ENCODE peak calls at places on chromosomes 1 and 21, in five cellular contexts. V is HTR-8/SVneo, Y is IMR-90, U is LoVo, D is ecto neural progenitor cell. Z is an unnamed sample.
A peak's percentile ranks its signal among the peaks of the same experiment; 100 is the strongest.

GRCh38 chr1:188281927-188282326 is 1453.2 kb downstream of the PLA2G4A start:
- DNase-seq in V (no peak), Y (peak; percentile 41), U (no peak), D (no peak), Z (no peak)

GRCh38 chr1:58763214-58763613 is 20.6 kb downstream of the JUN start:
- DNase-seq in V (no peak), Y (peak; percentile 87), U (peak; percentile 34), D (no peak), Z (no peak)

GRCh38 chr1:1755852-1756251 is 22.4 kb downstream of the NADK start:
- DNase-seq in V (no peak), Y (no peak), U (no peak), D (no peak), Z (no peak)

GRCh38 chr1:167447521-167448136 is 70.7 kb downstream of the CD247 start:
- DNase-seq in V (no peak), Y (no peak), U (peak; percentile 88), D (no peak), Z (no peak)

GRCh38 chr1:58858344-58858673 is 74.5 kb upstream of the JUN start:
- DNase-seq in V (no peak), Y (peak; percentile 60), U (no peak), D (no peak), Z (no peak)

GRCh38 chr1:119006406-119007279 is 18.5 kb upstream of the TBX15 start:
- DNase-seq in V (no peak), Y (no peak), U (no peak), D (peak; percentile 47), Z (no peak)

GRCh38 chr1:192633533-192634258 is 2.3 kb upstream of the RGS13 start:
- DNase-seq in V (no peak), Y (peak; percentile 47), U (no peak), D (no peak), Z (no peak)

GRCh38 chr1:94803517-94804441 is 16.4 kb upstream of the SLC44A3 start:
- DNase-seq in V (no peak), Y (peak; percentile 57), U (no peak), D (no peak), Z (no peak)

GRCh38 chr21:42864812-42865211 is 14.5 kb downstream of the WDR4 start:
- DNase-seq in V (no peak), Y (no peak), U (no peak), D (no peak), Z (no peak)

GRCh38 chr1:84944767-84945486 is 51.9 kb upstream of the LPAR3 start:
- DNase-seq in V (peak; percentile 59), Y (peak; percentile 93), U (peak; percentile 91), D (peak; percentile 63), Z (peak; percentile 88)

GRCh38 chr1:209831615-209832014 is 3.8 kb downstream of the UTP25 start:
- DNase-seq in V (no peak), Y (peak; percentile 60), U (no peak), D (no peak), Z (no peak)

GRCh38 chr1:6185151-6185550 is 5.0 kb upstream of the CHD5 start:
- DNase-seq in V (no peak), Y (peak; percentile 82), U (no peak), D (no peak), Z (no peak)

GRCh38 chr1:201418461-201418860 is 3.1 kb downstream of the TNNI1 start:
- DNase-seq in V (no peak), Y (no peak), U (no peak), D (no peak), Z (no peak)

GRCh38 chr1:43241352-43241953 is 28.3 kb upstream of the TMEM125 start:
- DNase-seq in V (peak; percentile 20), Y (peak; percentile 54), U (peak; percentile 41), D (peak; percentile 11), Z (no peak)

GRCh38 chr1:41581216-41582003 is 96.9 kb upstream of the EDN2 start:
- DNase-seq in V (no peak), Y (no peak), U (no peak), D (no peak), Z (no peak)

GRCh38 chr1:208243522-208243850 is 698 bp downstream of the PLXNA2 start:
- DNase-seq in V (no peak), Y (no peak), U (no peak), D (no peak), Z (no peak)

GRCh38 chr21:46393941-46394818 is 64.5 kb upstream of the DIP2A start:
- DNase-seq in V (no peak), Y (no peak), U (no peak), D (no peak), Z (no peak)

GRCh38 chr1:150925080-150925479 is 1.1 kb upstream of the SETDB1 start:
- DNase-seq in V (no peak), Y (no peak), U (no peak), D (no peak), Z (no peak)

GRCh38 chr21:34223376-34223775 is 140.4 kb upstream of the KCNE2 start:
- DNase-seq in V (no peak), Y (no peak), U (no peak), D (no peak), Z (no peak)

GRCh38 chr1:245641384-245641783 is 486.6 kb downstream of the KIF26B start:
- DNase-seq in V (no peak), Y (no peak), U (no peak), D (no peak), Z (no peak)

GRCh38 chr21:36641886-36642285 is 57.0 kb upstream of the SIM2 start:
- DNase-seq in V (no peak), Y (no peak), U (no peak), D (no peak), Z (no peak)

GRCh38 chr1:9068971-9069323 is 488 bp downstream of the SLC2A5 start:
- DNase-seq in V (no peak), Y (no peak), U (no peak), D (no peak), Z (no peak)

GRCh38 chr1:3251099-3251809 is 182.3 kb downstream of the PRDM16 start:
- DNase-seq in V (no peak), Y (no peak), U (no peak), D (no peak), Z (no peak)

GRCh38 chr21:36005018-36005417 is 55.3 kb downstream of the SETD4 start:
- DNase-seq in V (no peak), Y (peak; percentile 42), U (no peak), D (no peak), Z (no peak)

GRCh38 chr1:179091691-179092165 is 9.9 kb downstream of the TOR3A start:
- DNase-seq in V (no peak), Y (peak; percentile 63), U (no peak), D (no peak), Z (no peak)

GRCh38 chr1:30087465-30087864 is 635.9 kb downstream of the MATN1 start:
- DNase-seq in V (peak; percentile 23), Y (no peak), U (no peak), D (no peak), Z (no peak)

Z was measured in HFF-Myc.